ENCODE peak calls at places on chromosomes 7 and 10, in eight cellular contexts. I is right atrium auricular region, M is fibroblast of pulmonary artery, F is BJ, G is fibroblast of lung, U is A549, K is ovary, S is astrocyte. T is an unnamed sample.

GRCh38 chr7:117085275-117085674 is 132.0 kb downstream of the ST7 start:
- DNase-seq in I (no peak), M (no peak), F (no peak), G (peak; percentile 24), U (no peak), K (no peak), S (no peak), T (no peak)

GRCh38 chr10:59757966-59758365 is 4.7 kb upstream of the MRLN start:
- DNase-seq in I (no peak), M (peak; percentile 22), F (no peak), G (peak; percentile 10), U (no peak), K (no peak), S (peak; percentile 98), T (no peak)

GRCh38 chr10:35336921-35337741 is 822 bp downstream of the CCNY start:
- DNase-seq in I (no peak), M (no peak), F (no peak), G (no peak), U (peak; percentile 44), K (peak; percentile 65), S (peak; percentile 15), T (no peak)

GRCh38 chr7:112487938-112488575 is 7.3 kb downstream of the LSMEM1 start:
- DNase-seq in I (no peak), M (no peak), F (no peak), G (no peak), U (no peak), K (no peak), S (no peak), T (no peak)

GRCh38 chr7:91293136-91293535 is 28.9 kb downstream of the FZD1 start:
- DNase-seq in I (no peak), M (no peak), F (no peak), G (no peak), U (no peak), K (no peak), S (no peak), T (no peak)

GRCh38 chr10:77821551-77821950 is 105.0 kb downstream of the DLG5 start:
- DNase-seq in I (no peak), M (no peak), F (no peak), G (no peak), U (no peak), K (no peak), S (no peak), T (no peak)

GRCh38 chr7:116030626-116031276 is at the start of gene TFEC:
- DNase-seq in I (no peak), M (peak; percentile 63), F (no peak), G (peak; percentile 38), U (no peak), K (no peak), S (peak; percentile 3), T (no peak)

GRCh38 chr10:36448760-36449681 is 676.4 kb upstream of the ANKRD30A start:
- DNase-seq in I (no peak), M (peak; percentile 59), F (no peak), G (peak; percentile 21), U (no peak), K (no peak), S (no peak), T (no peak)

GRCh38 chr10:13890233-13890616 is 303.5 kb downstream of the PRPF18 start:
- DNase-seq in I (no peak), M (peak; percentile 49), F (no peak), G (no peak), U (no peak), K (no peak), S (peak; percentile 53), T (peak; percentile 63)

GRCh38 chr7:83946801-83947200 is 247.8 kb downstream of the SEMA3A start:
- DNase-seq in I (no peak), M (no peak), F (no peak), G (no peak), U (no peak), K (no peak), S (no peak), T (no peak)

GRCh38 chr7:84950836-84951235 is 236.0 kb downstream of the SEMA3D start:
- DNase-seq in I (no peak), M (peak; percentile 53), F (no peak), G (peak; percentile 22), U (no peak), K (no peak), S (peak; percentile 20), T (no peak)

GRCh38 chr7:108057951-108058391 is 55.0 kb upstream of the LAMB1 start:
- DNase-seq in I (no peak), M (no peak), F (no peak), G (peak; percentile 51), U (no peak), K (no peak), S (no peak), T (no peak)

GRCh38 chr10:43094091-43094484 is 17.2 kb downstream of the RET start:
- DNase-seq in I (no peak), M (no peak), F (no peak), G (no peak), U (no peak), K (no peak), S (no peak), T (no peak)

GRCh38 chr10:43090188-43090587 is 13.3 kb downstream of the RET start:
- DNase-seq in I (no peak), M (no peak), F (no peak), G (no peak), U (no peak), K (no peak), S (no peak), T (no peak)

GRCh38 chr10:43090664-43091063 is 13.8 kb downstream of the RET start:
- DNase-seq in I (no peak), M (no peak), F (no peak), G (no peak), U (no peak), K (no peak), S (no peak), T (no peak)

GRCh38 chr10:43091846-43092245 is 15.0 kb downstream of the RET start:
- DNase-seq in I (no peak), M (no peak), F (no peak), G (no peak), U (no peak), K (no peak), S (no peak), T (no peak)

DNA sequence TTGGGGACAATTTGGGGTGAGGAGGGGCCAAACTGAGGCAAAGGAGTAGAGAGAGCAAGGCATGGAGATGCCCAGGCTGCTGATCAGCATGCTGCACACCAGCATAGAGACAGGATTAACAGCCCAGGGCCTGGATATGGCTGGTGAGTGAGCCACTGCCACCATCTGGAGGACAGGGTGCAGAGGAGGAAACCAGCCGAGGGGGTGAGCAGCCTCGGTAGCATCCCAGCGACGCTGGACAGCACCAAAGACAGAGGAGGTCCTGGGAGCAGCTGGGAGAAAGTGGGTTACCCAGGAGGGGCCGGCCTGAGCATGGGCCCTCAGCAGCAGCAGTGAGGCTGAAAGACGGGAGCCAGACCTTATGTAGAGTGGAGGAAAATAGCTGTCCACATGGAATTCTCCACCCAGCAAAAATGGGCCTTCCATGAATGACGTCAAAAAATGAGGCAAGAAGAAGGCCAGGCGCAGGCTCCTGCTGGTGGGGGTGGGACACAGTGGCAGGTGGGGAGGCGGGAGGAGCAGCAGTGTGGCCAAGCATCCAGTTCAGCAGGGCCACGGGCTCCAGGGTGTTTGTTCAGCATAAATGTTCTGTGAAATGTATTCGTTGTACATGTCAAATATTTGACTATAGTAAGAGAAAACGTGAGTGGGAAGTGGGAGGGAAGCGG is 16.7 kb downstream of the RET start:
- DNase-seq in I (no peak), M (no peak), F (no peak), G (no peak), U (no peak), K (no peak), S (no peak), T (no peak)
- TF ChIP-seq CTCF in I (no peak), M (no peak), F (no peak), G (no peak), U (no peak), K (no peak), S (no peak), T (peak; percentile 38)

GRCh38 chr7:155862516-155863257 is 50.4 kb upstream of the SHH start:
- DNase-seq in I (no peak), M (no peak), F (no peak), G (no peak), U (peak; percentile 18), K (no peak), S (no peak), T (peak; percentile 80)
- TF ChIP-seq CTCF in I (no peak), M (no peak), F (no peak), G (peak; percentile 40), U (peak; percentile 53), K (no peak), S (peak; percentile 20), T (peak; percentile 15)

DNA sequence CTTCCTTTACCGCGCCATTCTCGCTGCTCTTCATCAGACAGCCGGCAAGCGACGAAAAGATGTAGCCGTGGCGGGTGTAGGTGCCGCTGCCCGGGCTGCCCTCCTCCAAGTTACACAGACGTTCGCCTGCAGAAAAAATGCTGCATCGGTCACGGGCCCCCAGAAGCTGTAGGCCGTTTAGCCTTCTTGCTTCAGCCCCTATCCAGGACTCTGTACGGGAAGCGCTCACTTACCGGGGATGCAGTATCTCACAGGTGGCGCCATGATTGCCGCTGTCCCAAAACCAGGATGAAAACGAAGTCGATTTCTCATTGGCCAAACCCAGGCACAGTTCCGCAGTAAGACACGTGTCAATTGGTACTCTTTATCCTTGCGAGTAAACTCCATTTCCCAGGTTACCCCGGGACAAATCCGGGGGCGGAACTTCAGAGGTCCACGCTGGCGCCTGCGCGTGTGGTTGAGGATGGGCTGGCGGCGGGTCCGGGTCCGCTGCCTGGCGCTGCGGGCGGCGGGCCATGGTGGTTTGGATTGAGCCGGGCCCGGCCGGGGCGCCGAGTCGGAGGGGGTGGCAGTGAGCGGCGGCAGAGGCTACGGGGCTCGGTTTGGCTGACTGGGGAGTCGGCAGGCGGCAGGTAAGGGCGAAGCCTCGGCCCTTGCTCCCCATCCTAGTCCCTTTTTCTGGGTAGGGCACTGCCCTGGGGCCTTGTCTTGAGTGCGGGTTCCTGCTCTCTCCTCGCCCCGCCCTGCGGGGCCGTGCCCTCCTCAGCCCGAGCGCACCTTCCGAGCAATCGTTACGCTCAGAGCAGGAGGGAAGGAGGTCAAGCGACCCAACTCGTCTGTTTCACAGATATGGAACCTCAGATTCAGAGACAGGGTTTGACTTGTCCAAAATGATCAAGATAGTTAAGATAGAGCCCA is at the start of the genes EXOSC1 and ZDHHC16:
- DNase-seq in I (peak; percentile 95), M (peak; percentile 96), F (peak; percentile 90), G (peak; percentile 95), U (peak; percentile 100), K (peak; percentile 91), S (peak; percentile 96), T (peak; percentile 96)
- TF ChIP-seq CTCF in I (no peak), M (no peak), F (peak; percentile 30), G (no peak), U (no peak), K (peak; percentile 17), S (no peak), T (peak; percentile 28)

DNA sequence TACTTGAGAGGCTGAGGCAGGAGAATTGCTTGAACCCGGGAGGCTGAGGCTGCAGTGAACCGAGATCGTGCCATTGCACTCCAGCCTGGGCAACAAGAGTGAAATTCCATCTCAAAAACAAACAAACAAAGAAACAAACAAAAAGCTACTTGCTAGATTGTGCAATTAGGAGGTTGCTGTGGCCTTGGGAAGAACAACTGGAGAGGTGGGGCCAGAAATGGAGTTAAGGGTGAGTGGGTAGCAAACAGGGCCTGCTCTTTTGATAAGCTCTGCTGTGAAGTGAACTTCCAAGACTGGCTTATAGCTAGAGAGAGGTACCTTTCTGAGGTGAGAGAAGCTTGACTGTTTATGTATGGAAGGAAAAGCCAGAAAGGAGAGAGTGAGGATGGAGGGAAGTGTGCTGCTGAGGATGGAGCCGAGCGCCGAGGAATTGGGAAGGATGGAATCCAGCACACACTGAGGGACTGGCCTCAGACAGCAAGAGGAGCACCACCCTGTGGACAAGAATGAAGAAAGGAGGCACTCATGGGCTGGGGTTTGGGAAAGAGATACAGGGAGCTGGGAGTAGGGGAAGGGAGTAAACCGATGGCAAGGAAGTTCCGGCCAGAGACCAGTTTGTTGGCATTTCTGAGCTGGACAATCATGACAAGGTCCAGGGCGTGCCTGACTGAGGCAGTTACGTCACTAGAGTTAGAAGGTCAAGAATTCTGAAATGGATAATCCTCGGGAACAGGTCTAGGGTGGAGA is 7.0 kb upstream of the RPEL1 start:
- DNase-seq in I (peak; percentile 65), M (peak; percentile 81), F (no peak), G (peak; percentile 53), U (peak; percentile 59), K (no peak), S (peak; percentile 34), T (no peak)
- TF ChIP-seq CTCF in I (no peak), M (peak; percentile 73), F (peak; percentile 67), G (peak; percentile 46), U (peak; percentile 63), K (no peak), S (peak; percentile 22), T (peak; percentile 50)

T was measured in osteocyte.